ENCODE peak calls at places on chromosomes 7 and 10, in nine cellular contexts. L, M, Y, U, D, I, X, V and N are unnamed samples.

GRCh38 chr10:6280291-6280690 is 77.6 kb downstream of the PFKFB3 start:
- DNase-seq in L (no peak), V (no peak), Y (no peak), I (no peak), D (no peak), M (no peak), U (no peak), X (no peak), N (no peak)

GRCh38 chr7:94449151-94449725 is 54.5 kb downstream of the COL1A2 start:
- DNase-seq in X (no peak), I (no peak), D (peak; percentile 48), L (peak; percentile 74), U (peak; percentile 28), Y (no peak), M (no peak), V (no peak), N (peak; percentile 14)

GRCh38 chr10:98642281-98642680 is 195.5 kb upstream of the HPS1 start:
- DNase-seq in U (no peak), V (no peak), L (no peak), I (no peak), M (no peak), D (no peak), Y (no peak), X (no peak), N (no peak)

GRCh38 chr7:76234282-76234584 is 32.5 kb downstream of the SRRM3 start:
- DNase-seq in Y (no peak), L (no peak), X (no peak), V (no peak), M (no peak), U (no peak), I (no peak), D (no peak), N (no peak)

GRCh38 chr7:50389961-50390360 is 60.2 kb downstream of the FIGNL1 start:
- DNase-seq in X (peak; percentile 43), V (no peak), M (no peak), I (no peak), D (no peak), L (no peak), U (no peak), Y (no peak), N (no peak)

GRCh38 chr10:21496285-21497176 is 29.0 kb downstream of the SKIDA1 start:
- DNase-seq in M (no peak), Y (peak; percentile 29), L (peak; percentile 45), X (peak; percentile 50), U (peak; percentile 54), V (peak; percentile 43), D (peak; percentile 80), I (peak; percentile 27), N (no peak)

GRCh38 chr7:113199841-113200240 is 81.5 kb upstream of the SMIM30 start:
- DNase-seq in D (no peak), U (no peak), M (no peak), I (peak; percentile 23), L (peak; percentile 43), X (no peak), V (peak; percentile 12), Y (no peak), N (no peak)

GRCh38 chr7:33831389-33832118 is 73.8 kb upstream of the BMPER start:
- DNase-seq in Y (no peak), L (peak; percentile 63), M (no peak), D (no peak), X (no peak), I (peak; percentile 36), U (no peak), V (no peak), N (no peak)

GRCh38 chr10:32318476-32318896 is 28.5 kb downstream of the EPC1 start:
- DNase-seq in U (no peak), D (peak; percentile 25), V (no peak), Y (no peak), L (no peak), I (no peak), M (no peak), X (no peak), N (peak; percentile 32)

GRCh38 chr7:117259626-117260025 is 63.2 kb downstream of the WNT2 start:
- DNase-seq in Y (no peak), U (no peak), X (no peak), D (no peak), I (no peak), M (no peak), V (no peak), L (peak; percentile 50), N (peak; percentile 41)

GRCh38 chr10:114709966-114710365 is 51.9 kb upstream of the ABLIM1 start:
- DNase-seq in L (peak; percentile 58), Y (no peak), V (no peak), I (peak; percentile 27), U (no peak), D (no peak), X (no peak), M (no peak), N (no peak)

GRCh38 chr10:47295411-47295810 is 4.6 kb upstream of the GDF10 start:
- DNase-seq in I (no peak), D (no peak), M (no peak), X (no peak), L (no peak), Y (no peak), U (no peak), V (no peak), N (no peak)

GRCh38 chr10:44180321-44181154 is 204.4 kb downstream of the CXCL12 start:
- DNase-seq in X (no peak), I (peak; percentile 85), D (peak; percentile 69), U (no peak), V (no peak), M (no peak), L (peak; percentile 73), Y (no peak), N (peak; percentile 96)

GRCh38 chr7:23594879-23595604 is 2.1 kb upstream of the CCDC126 start:
- DNase-seq in D (no peak), X (no peak), V (no peak), U (no peak), M (no peak), Y (no peak), I (no peak), L (no peak), N (no peak)